ENCODE peak calls at places on chromosomes 11 and 22, in nine cellular contexts. Y is osteocyte; M is CD4-positive, alpha-beta T cell; O is right atrium auricular region; R is HFFc6; N is AG09319; L is colonic mucosa; J is esophagus muscularis mucosa; E is endothelial cell. H is an unnamed sample.

GRCh38 chr22:35148381-35148780 is 82.4 kb downstream of the ISX start:
- DNase-seq in J (no peak), Y (no peak), N (no peak), O (no peak), R (no peak), E (no peak), M (no peak), L (no peak), H (no peak)

GRCh38 chr11:86228269-86228966 is 16.1 kb upstream of the EED start:
- DNase-seq in L (no peak), M (no peak), J (no peak), R (no peak), Y (no peak), O (no peak), E (no peak), N (no peak), H (no peak)

GRCh38 chr11:6197466-6198200 is 1.4 kb upstream of the OR52W1 start:
- DNase-seq in J (peak), E (no peak), R (no peak), Y (no peak), N (no peak), O (no peak), L (no peak), M (no peak), H (no peak)

GRCh38 chr11:14132312-14132711 is 169.8 kb downstream of the SPON1 start:
- DNase-seq in J (no peak), O (no peak), L (peak), R (no peak), M (no peak), N (no peak), E (no peak), Y (no peak), H (no peak)

GRCh38 chr11:12591706-12592105 is 82.5 kb upstream of the TEAD1 start:
- DNase-seq in L (no peak), J (no peak), Y (no peak), E (no peak), O (no peak), R (no peak), N (no peak), M (no peak), H (no peak)

GRCh38 chr11:76781861-76782500 is 1.2 kb upstream of the TSKU start:
- DNase-seq in Y (no peak), N (no peak), M (no peak), E (no peak), L (no peak), J (no peak), O (no peak), R (no peak), H (no peak)

GRCh38 chr11:65442952-65443351 is 20.4 kb downstream of the NEAT1 start:
- DNase-seq in Y (no peak), E (no peak), L (no peak), M (no peak), R (peak), O (peak), J (peak), N (no peak), H (no peak)

GRCh38 chr22:49183826-49184216 is 643.9 kb downstream of the BRD1 start:
- DNase-seq in N (no peak), Y (no peak), E (no peak), R (no peak), J (no peak), O (no peak), L (no peak), M (no peak), H (no peak)

GRCh38 chr11:76197941-76198640 is 8.2 kb downstream of the WNT11 start:
- DNase-seq in J (no peak), N (no peak), E (no peak), M (no peak), Y (no peak), R (no peak), L (no peak), O (no peak), H (no peak)

GRCh38 chr11:117814766-117815261 is 9.7 kb downstream of the FXYD2 start:
- DNase-seq in J (peak), M (peak), R (no peak), O (peak), N (no peak), Y (no peak), L (peak), E (no peak), H (peak)

GRCh38 chr11:96307748-96308133 is 35.3 kb downstream of the MAML2 start:
- DNase-seq in E (no peak), M (no peak), N (peak), J (no peak), Y (no peak), R (peak), O (no peak), L (peak), H (no peak)

GRCh38 chr22:35558031-35558430 is 17.4 kb downstream of the RASD2 start:
- DNase-seq in R (no peak), Y (no peak), E (no peak), M (no peak), O (no peak), L (no peak), J (no peak), N (no peak), H (no peak)

GRCh38 chr22:24450600-24450999 is 23.2 kb downstream of the ADORA2A start:
- DNase-seq in R (no peak), M (no peak), E (no peak), L (no peak), Y (no peak), O (no peak), N (no peak), J (no peak), H (no peak)

GRCh38 chr11:45857834-45858492 is 10.7 kb downstream of the CRY2 start:
- DNase-seq in M (no peak), N (peak), R (peak), J (no peak), Y (no peak), L (no peak), E (no peak), O (peak), H (no peak)

GRCh38 chr22:46047841-46048595 is 71.1 kb upstream of the WNT7B start:
- DNase-seq in M (no peak), L (no peak), O (no peak), E (no peak), Y (no peak), N (no peak), J (no peak), R (no peak), H (no peak)

GRCh38 chr11:63672934-63673539 is 1.9 kb upstream of the ATL3 start:
- DNase-seq in E (no peak), L (no peak), N (no peak), R (no peak), J (no peak), M (no peak), O (no peak), Y (no peak), H (no peak)

GRCh38 chr11:2355000-2355644 is 22.0 kb upstream of the CD81 start:
- DNase-seq in E (no peak), M (no peak), L (no peak), R (peak), N (no peak), J (no peak), O (no peak), Y (no peak), H (no peak)

GRCh38 chr22:41524809-41525449 is 19.3 kb downstream of the POLR3H start:
- DNase-seq in J (no peak), N (no peak), L (peak), R (no peak), M (peak), E (no peak), Y (no peak), O (no peak), H (no peak)

GRCh38 chr11:40403321-40403720 is 1056.1 kb downstream of the LRRC4C start:
- DNase-seq in O (no peak), Y (no peak), N (no peak), L (no peak), E (no peak), M (no peak), J (no peak), R (no peak), H (no peak)

GRCh38 chr11:15577519-15577918 is 462.8 kb downstream of the INSC start:
- DNase-seq in O (no peak), Y (no peak), M (no peak), J (no peak), E (no peak), R (no peak), N (no peak), L (no peak), H (peak)

GRCh38 chr11:12330491-12331231 is 46.7 kb upstream of the PARVA start:
- DNase-seq in Y (no peak), R (no peak), E (no peak), M (no peak), L (no peak), J (no peak), N (no peak), O (no peak), H (no peak)

GRCh38 chr11:73860202-73860601 is 16.4 kb downstream of the COA4 start:
- DNase-seq in L (no peak), M (no peak), O (no peak), Y (no peak), N (no peak), E (no peak), J (no peak), R (no peak), H (no peak)

GRCh38 chr11:7512525-7513209 is 1.1 kb upstream of the PPFIBP2 start:
- DNase-seq in M (no peak), N (peak), E (peak), Y (no peak), J (peak), L (peak), O (peak), R (no peak), H (peak)

GRCh38 chr11:121024989-121025388 is 1.1 kb downstream of the TBCEL start:
- DNase-seq in Y (no peak), E (no peak), R (peak), L (no peak), M (no peak), O (no peak), N (no peak), J (no peak), H (no peak)

GRCh38 chr22:49138250-49138790 is 689.4 kb downstream of the BRD1 start:
- DNase-seq in O (no peak), M (no peak), L (no peak), J (no peak), N (no peak), R (no peak), E (no peak), Y (no peak), H (no peak)

GRCh38 chr11:114192841-114193389 is 103.3 kb upstream of the NNMT start:
- DNase-seq in Y (no peak), N (no peak), O (no peak), L (no peak), E (no peak), R (no peak), J (no peak), M (no peak), H (no peak)

GRCh38 chr11:5618807-5619206 is 6.0 kb upstream of the TRIM34 start:
- DNase-seq in M (no peak), N (no peak), L (no peak), R (peak), Y (no peak), E (no peak), J (no peak), O (no peak), H (no peak)

GRCh38 chr11:3178349-3178748 is 13.2 kb upstream of the OSBPL5 start:
- DNase-seq in O (no peak), J (no peak), Y (no peak), N (no peak), M (no peak), R (peak), L (no peak), E (no peak), H (no peak)

GRCh38 chr11:19597194-19597593 is 115.4 kb upstream of the NAV2 start:
- DNase-seq in O (no peak), J (no peak), Y (peak), E (no peak), M (no peak), R (peak), N (no peak), L (no peak), H (no peak)

GRCh38 chr22:35313311-35314121 is 13.8 kb downstream of the TOM1 start:
- DNase-seq in R (peak), M (no peak), Y (no peak), J (no peak), O (no peak), L (no peak), N (peak), E (no peak), H (no peak)

GRCh38 chr11:66559862-66560676 is 8.3 kb downstream of the CTSF start:
- DNase-seq in E (no peak), L (no peak), J (no peak), O (no peak), Y (no peak), M (no peak), R (no peak), N (no peak), H (no peak)

GRCh38 chr11:128905345-128906184 is 14.4 kb downstream of the KCNJ5 start:
- DNase-seq in Y (no peak), N (no peak), O (no peak), J (no peak), L (peak), M (peak), E (peak), R (peak), H (no peak)

DNA sequence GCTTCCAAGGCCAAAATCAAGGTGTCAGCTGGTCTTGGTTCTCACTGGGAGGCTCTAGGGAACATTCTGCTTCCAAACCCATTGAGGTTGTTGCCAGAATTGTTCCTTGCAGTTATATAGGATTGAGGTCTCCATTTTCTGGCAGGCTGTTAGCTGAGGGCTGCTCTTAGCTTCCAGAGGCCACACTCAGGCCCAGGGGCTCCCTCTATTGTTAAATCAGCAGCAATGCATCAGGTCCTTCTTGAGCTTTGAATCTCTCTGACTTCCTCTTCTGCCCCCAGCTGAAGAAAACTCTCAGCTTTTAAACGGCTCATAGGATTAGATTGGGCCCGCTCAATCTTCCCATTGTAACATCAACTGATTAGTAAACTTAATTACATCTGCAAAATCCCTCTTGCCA is 39.3 kb upstream of the BSX start:
- DNase-seq in J (no peak), O (no peak), Y (no peak), M (no peak), L (no peak), E (peak), R (peak), N (no peak), H (no peak)
- TF ChIP-seq CTCF in J (peak), O (peak), Y (peak), M (peak), L (peak), E (peak), R (peak), N (peak), H (peak)

GRCh38 chr22:26912985-26913384 is 255.6 kb downstream of the MIAT start:
- DNase-seq in N (no peak), O (no peak), E (no peak), R (no peak), M (no peak), L (no peak), J (no peak), Y (no peak), H (no peak)
- TF ChIP-seq CTCF in N (no peak), O (no peak), E (no peak), R (no peak), M (no peak), L (no peak), J (no peak), Y (no peak), H (no peak)

DNA sequence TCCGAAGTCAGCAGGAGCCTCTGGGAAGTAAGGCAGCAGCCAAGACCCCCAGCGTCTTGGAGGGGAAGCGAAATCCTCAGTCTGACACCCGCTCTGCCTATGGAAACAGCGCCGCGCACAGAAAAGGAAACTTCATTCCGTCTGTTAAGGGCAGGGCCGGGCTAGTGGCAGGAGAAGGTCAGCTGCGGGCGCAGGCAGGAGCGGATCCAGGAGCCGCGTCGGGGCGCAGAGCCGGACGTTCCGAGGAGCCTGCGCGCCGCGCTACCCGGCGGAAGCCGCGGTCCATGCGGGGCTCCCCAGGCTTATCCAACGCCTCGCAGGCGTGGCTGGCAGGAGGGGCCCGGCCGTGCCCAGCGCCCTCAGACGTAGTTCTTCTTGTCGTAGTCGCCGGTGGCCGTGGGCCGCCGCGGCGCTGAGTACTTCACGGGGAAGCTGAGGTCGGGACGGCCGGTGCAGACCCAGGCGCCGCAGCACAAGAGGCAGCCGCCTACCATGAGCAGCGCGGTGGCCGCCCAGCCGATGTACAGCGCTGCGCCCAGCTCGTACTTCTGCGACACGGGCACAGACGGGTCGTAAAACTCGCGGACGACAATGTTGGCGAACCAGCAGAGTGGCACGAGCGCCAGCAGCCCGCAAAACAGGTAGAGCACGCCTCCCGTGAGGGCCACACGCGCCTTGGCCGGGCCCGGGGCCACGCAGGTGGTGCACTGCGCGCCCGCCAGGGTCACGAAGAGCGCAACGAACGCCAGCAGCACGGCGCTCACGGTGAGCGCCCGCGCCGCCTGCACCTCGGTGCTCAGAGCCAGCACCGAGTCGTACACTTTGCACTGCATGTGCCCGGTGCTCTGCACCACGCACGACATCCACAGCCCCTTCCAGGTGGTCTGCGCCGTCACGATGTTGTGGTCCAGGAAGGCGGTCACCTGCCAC is 705 bp downstream of the CLDN5 start:
- DNase-seq in Y (no peak), R (no peak), L (no peak), J (no peak), N (no peak), O (no peak), E (peak), M (no peak), H (no peak)
- TF ChIP-seq CTCF in Y (no peak), R (no peak), L (no peak), J (no peak), N (no peak), O (no peak), E (no peak), M (no peak), H (no peak)

GRCh38 chr11:77789731-77790476 is 30.6 kb downstream of the RSF1 start:
- DNase-seq in R (no peak), O (no peak), M (no peak), L (no peak), J (no peak), Y (no peak), N (no peak), E (no peak), H (no peak)
- TF ChIP-seq CTCF in R (no peak), O (no peak), M (no peak), L (no peak), J (no peak), Y (no peak), N (no peak), E (no peak), H (no peak)